ENCODE peak calls at places on chromosomes 12 and 14, in six cellular contexts. U is mesendoderm, E is aorta, B is heart left ventricle, A is tibial artery, F is SJSA1. N is an unnamed sample.
A peak's percentile ranks its signal among the peaks of the same experiment; 100 is the strongest.

GRCh38 chr12:55002355-55002754 is 17.4 kb upstream of the NEUROD4 start:
- DNase-seq in U (no peak), A (no peak), B (no peak), E (no peak), F (no peak), N (no peak)

GRCh38 chr12:69405466-69405865 is 45.9 kb downstream of the YEATS4 start:
- DNase-seq in B (no peak), A (peak; percentile 33), E (peak; percentile 75), F (peak; percentile 89), U (no peak), N (no peak)

GRCh38 chr14:23481992-23482813 is 12.7 kb downstream of the NGDN start:
- DNase-seq in B (no peak), E (no peak), U (peak; percentile 32), A (no peak), F (no peak), N (no peak)

GRCh38 chr12:128745772-128746689 is 77.7 kb downstream of the SLC15A4 start:
- DNase-seq in A (no peak), F (no peak), B (no peak), U (no peak), E (no peak), N (no peak)

GRCh38 chr12:129401572-129401971 is 502.3 kb downstream of the TMEM132D start:
- DNase-seq in A (no peak), E (no peak), B (no peak), U (peak; percentile 5), F (no peak), N (no peak)

GRCh38 chr12:122830517-122831214 is 4.6 kb upstream of the HIP1R start:
- DNase-seq in U (peak; percentile 59), A (no peak), B (no peak), F (peak; percentile 74), E (no peak), N (no peak)

GRCh38 chr14:105536051-105536450 is 9.7 kb downstream of the TMEM121 start:
- DNase-seq in B (no peak), F (no peak), A (no peak), U (no peak), E (peak; percentile 51), N (no peak)

GRCh38 chr12:76863005-76863670 is 15.7 kb downstream of the CSRP2 start:
- DNase-seq in E (no peak), U (no peak), B (no peak), F (peak; percentile 73), A (no peak), N (no peak)

GRCh38 chr14:103679351-103679750 is 35.9 kb downstream of the XRCC3 start:
- DNase-seq in F (no peak), B (no peak), U (peak; percentile 47), E (peak; percentile 79), A (peak; percentile 47), N (no peak)

GRCh38 chr14:63928744-63929174 is 76.0 kb downstream of the SYNE2 start:
- DNase-seq in F (no peak), A (no peak), U (peak; percentile 49), B (no peak), E (no peak), N (no peak)

GRCh38 chr12:19624401-19624930 is 185.2 kb downstream of the AEBP2 start:
- DNase-seq in E (no peak), F (no peak), A (no peak), B (no peak), U (no peak), N (no peak)

GRCh38 chr12:56636118-56636674 is 6.1 kb upstream of the BAZ2A start:
- DNase-seq in B (peak; percentile 86), U (peak; percentile 93), F (peak; percentile 90), E (peak; percentile 95), A (peak; percentile 95), N (peak; percentile 63)

GRCh38 chr12:10501031-10501430 is 4.7 kb upstream of the EIF2S3B start:
- DNase-seq in F (no peak), U (no peak), B (no peak), A (no peak), E (no peak), N (no peak)

GRCh38 chr12:26691234-26691970 is 141.6 kb downstream of the ITPR2 start:
- DNase-seq in A (no peak), E (no peak), F (peak; percentile 84), B (no peak), U (peak; percentile 97), N (no peak)

GRCh38 chr12:103748875-103749274 is 92.2 kb downstream of the NT5DC3 start:
- DNase-seq in U (no peak), A (no peak), F (no peak), B (no peak), E (no peak), N (no peak)

GRCh38 chr12:109773384-109774011 is 59.7 kb downstream of the TRPV4 start:
- DNase-seq in B (no peak), A (no peak), U (no peak), E (peak; percentile 47), F (no peak), N (no peak)

GRCh38 chr14:54106802-54107377 is 150.3 kb upstream of the BMP4 start:
- DNase-seq in B (no peak), A (no peak), U (peak; percentile 21), F (peak; percentile 59), E (no peak), N (no peak)

GRCh38 chr12:22060261-22060660 is 14.2 kb downstream of the CMAS start:
- DNase-seq in F (no peak), B (no peak), A (no peak), E (no peak), U (no peak), N (no peak)

GRCh38 chr14:100203962-100204834 is 34.7 kb upstream of the YY1 start:
- DNase-seq in B (no peak), U (no peak), F (no peak), E (no peak), A (no peak), N (no peak)

GRCh38 chr14:53536446-53536845 is 383.3 kb upstream of the DDHD1 start:
- DNase-seq in B (no peak), E (no peak), F (no peak), U (no peak), A (no peak), N (no peak)

GRCh38 chr12:70197362-70197744 is 45.9 kb upstream of the CNOT2 start:
- DNase-seq in B (no peak), E (no peak), A (no peak), U (no peak), F (no peak), N (no peak)

GRCh38 chr12:131682511-131682895 is 28.4 kb upstream of the SFSWAP start:
- DNase-seq in E (no peak), F (no peak), U (no peak), A (no peak), B (no peak), N (peak; percentile 37)

GRCh38 chr12:107903377-107904061 is 129.0 kb downstream of the ASCL4 start:
- DNase-seq in E (peak; percentile 78), U (peak; percentile 82), A (no peak), B (peak; percentile 81), F (no peak), N (no peak)

GRCh38 chr14:65948302-65948701 is 535.8 kb downstream of the FUT8 start:
- DNase-seq in A (no peak), F (no peak), U (peak; percentile 74), B (no peak), E (no peak), N (no peak)

GRCh38 chr14:74868739-74869138 is 7.2 kb downstream of the PROX2 start:
- DNase-seq in U (no peak), A (no peak), F (no peak), E (no peak), B (no peak), N (no peak)

GRCh38 chr14:37196604-37197420 is 925 bp upstream of the MIPOL1 start:
- DNase-seq in E (no peak), U (no peak), B (no peak), A (no peak), F (no peak), N (no peak)

GRCh38 chr14:69703047-69704046 is 63.6 kb upstream of the SRSF5 start:
- DNase-seq in B (no peak), U (no peak), A (no peak), F (no peak), E (no peak), N (no peak)
- H3K27ac ChIP-seq in B (peak overlapping the region; percentile 44), U (no peak overlapping the region), A (no peak overlapping the region), F (no peak overlapping the region), E (no peak overlapping the region), N (no peak overlapping the region)

GRCh38 chr14:67411820-67412421 is at the start of gene PLEK2:
- DNase-seq in E (peak; percentile 81), A (no peak), B (peak; percentile 72), F (peak; percentile 63), U (no peak), N (peak; percentile 16)
- H3K27ac ChIP-seq in E (no peak within 1 kb of the TSS), A (no peak within 1 kb of the TSS), B (no peak within 1 kb of the TSS), F (peak within 1 kb of the TSS; percentile 45), U (no peak within 1 kb of the TSS), N (no peak within 1 kb of the TSS)

GRCh38 chr12:2779281-2779680 is 15.5 kb upstream of the FKBP4 start:
- DNase-seq in E (no peak), F (no peak), U (peak; percentile 28), B (no peak), A (no peak), N (no peak)

GRCh38 chr12:2783936-2784600 is 10.7 kb upstream of the FKBP4 start:
- DNase-seq in B (peak; percentile 81), E (peak; percentile 88), U (peak; percentile 64), F (peak; percentile 67), A (peak; percentile 44), N (peak; percentile 38)

GRCh38 chr12:2785017-2785416 is 9.8 kb upstream of the FKBP4 start:
- DNase-seq in F (no peak), A (no peak), U (no peak), B (no peak), E (no peak), N (no peak)
- H3K27ac ChIP-seq in F (no peak overlapping the region), A (no peak overlapping the region), U (no peak overlapping the region), B (no peak overlapping the region), E (no peak overlapping the region), N (no peak overlapping the region)

GRCh38 chr12:117053050-117053400 is 46.2 kb downstream of the TESC start:
- DNase-seq in F (no peak), U (no peak), A (no peak), B (no peak), E (no peak), N (no peak)

GRCh38 chr12:117053597-117054201 is 45.5 kb downstream of the TESC start:
- DNase-seq in B (no peak), F (no peak), A (no peak), E (no peak), U (no peak), N (no peak)

GRCh38 chr12:117051380-117051779 is 47.8 kb downstream of the TESC start:
- DNase-seq in B (no peak), A (no peak), F (no peak), U (no peak), E (no peak), N (no peak)

GRCh38 chr12:117054279-117054678 is 44.9 kb downstream of the TESC start:
- DNase-seq in B (no peak), E (no peak), U (no peak), F (no peak), A (no peak), N (no peak)

DNA sequence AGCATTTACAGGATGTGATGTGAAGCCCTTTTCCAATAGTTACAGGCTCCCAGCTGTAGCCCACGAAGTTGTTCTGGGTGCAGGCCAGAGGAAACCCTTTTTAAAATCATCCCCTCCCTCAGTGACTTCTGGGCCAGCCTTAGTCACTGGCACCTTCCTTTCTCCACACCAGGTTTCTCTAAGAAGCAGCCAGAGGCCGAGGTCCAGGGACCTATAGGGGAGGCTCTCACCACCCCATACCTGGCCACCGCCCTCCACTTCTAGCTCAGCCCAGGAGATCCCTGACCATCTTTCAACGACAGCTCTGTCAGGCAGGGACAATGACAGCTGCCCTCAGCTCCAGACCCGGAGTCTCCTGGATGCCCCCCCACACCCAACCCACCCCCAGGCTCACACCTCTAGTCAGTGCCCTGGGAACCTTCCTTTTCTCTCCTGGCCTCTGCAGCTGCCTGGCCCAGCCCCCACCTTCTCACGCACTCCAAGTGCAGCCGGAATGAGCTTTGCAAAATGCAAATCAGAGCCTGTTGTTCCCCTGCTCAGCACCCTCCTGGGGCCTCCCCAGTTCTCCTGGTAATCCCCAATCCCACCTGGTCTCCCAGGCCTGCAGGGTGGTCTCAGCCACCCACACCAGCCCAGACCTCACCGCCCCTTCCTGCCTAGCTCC is 46.7 kb downstream of the TESC start:
- DNase-seq in E (no peak), A (no peak), F (no peak), U (no peak), B (no peak), N (no peak)
- H3K27ac ChIP-seq in E (no peak overlapping the region), A (no peak overlapping the region), F (no peak overlapping the region), U (no peak overlapping the region), B (peak overlapping the region; percentile 97), N (no peak overlapping the region)